ENCODE peak calls at places on chromosomes 3 and 15, in four cellular contexts. One of them, this sample, is unnamed.

GRCh38 chr3:126216416-126216815 is 36.0 kb upstream of the ALDH1L1 start:
- DNase-seq in mammary epithelial cell: peak; percentile 17
- DNase-seq in brain microvascular endothelial cell: no peak
- DNase-seq in heart right ventricle: no peak
- DNase-seq in this sample: no peak

GRCh38 chr3:45413172-45413765 is 24.9 kb downstream of the LARS2 start:
- DNase-seq in mammary epithelial cell: no peak
- DNase-seq in brain microvascular endothelial cell: no peak
- DNase-seq in heart right ventricle: no peak
- DNase-seq in this sample: no peak

GRCh38 chr3:54427951-54428871 is 305.9 kb downstream of the CACNA2D3 start:
- DNase-seq in mammary epithelial cell: peak; percentile 26
- DNase-seq in brain microvascular endothelial cell: peak; percentile 70
- DNase-seq in heart right ventricle: no peak
- DNase-seq in this sample: no peak

GRCh38 chr15:73225358-73226015 is 143.3 kb downstream of the HCN4 start:
- DNase-seq in mammary epithelial cell: peak; percentile 53
- DNase-seq in brain microvascular endothelial cell: no peak
- DNase-seq in heart right ventricle: no peak
- DNase-seq in this sample: no peak

GRCh38 chr3:115512565-115513410 is 110.5 kb upstream of the GAP43 start:
- DNase-seq in mammary epithelial cell: peak; percentile 15
- DNase-seq in brain microvascular endothelial cell: peak; percentile 58
- DNase-seq in heart right ventricle: peak; percentile 21
- DNase-seq in this sample: no peak

GRCh38 chr15:58228708-58229107 is 90.5 kb downstream of the AQP9 start:
- DNase-seq in mammary epithelial cell: no peak
- DNase-seq in brain microvascular endothelial cell: peak; percentile 76
- DNase-seq in heart right ventricle: no peak
- DNase-seq in this sample: no peak

GRCh38 chr15:45157056-45157455 is 27.3 kb downstream of the DUOX1 start:
- DNase-seq in mammary epithelial cell: peak; percentile 42
- DNase-seq in brain microvascular endothelial cell: peak; percentile 24
- DNase-seq in heart right ventricle: no peak
- DNase-seq in this sample: no peak

GRCh38 chr3:142943349-142943748 is 20.1 kb downstream of the PAQR9 start:
- DNase-seq in mammary epithelial cell: no peak
- DNase-seq in brain microvascular endothelial cell: no peak
- DNase-seq in heart right ventricle: no peak
- DNase-seq in this sample: no peak

GRCh38 chr3:98727638-98728037 is 35.5 kb upstream of the ST3GAL6 start:
- DNase-seq in mammary epithelial cell: no peak
- DNase-seq in brain microvascular endothelial cell: no peak
- DNase-seq in heart right ventricle: no peak
- DNase-seq in this sample: no peak

GRCh38 chr3:196969001-196969659 is 497 bp upstream of the PIGZ start:
- DNase-seq in mammary epithelial cell: peak; percentile 34
- DNase-seq in brain microvascular endothelial cell: no peak
- DNase-seq in heart right ventricle: peak; percentile 39
- DNase-seq in this sample: no peak

GRCh38 chr3:71859128-71859519 is 74.2 kb upstream of the PROK2 start:
- DNase-seq in mammary epithelial cell: peak; percentile 49
- DNase-seq in brain microvascular endothelial cell: no peak
- DNase-seq in heart right ventricle: no peak
- DNase-seq in this sample: no peak

GRCh38 chr3:73623996-73624362 is 762 bp downstream of the PDZRN3 start:
- DNase-seq in mammary epithelial cell: peak; percentile 52
- DNase-seq in brain microvascular endothelial cell: peak; percentile 32
- DNase-seq in heart right ventricle: peak; percentile 58
- DNase-seq in this sample: no peak

GRCh38 chr3:138331143-138331894 is 1.7 kb upstream of the NME9 start:
- DNase-seq in mammary epithelial cell: no peak
- DNase-seq in brain microvascular endothelial cell: peak; percentile 9
- DNase-seq in heart right ventricle: no peak
- DNase-seq in this sample: no peak

GRCh38 chr15:81270188-81270587 is 53.8 kb downstream of the STARD5 start:
- DNase-seq in mammary epithelial cell: no peak
- DNase-seq in brain microvascular endothelial cell: no peak
- DNase-seq in heart right ventricle: no peak
- DNase-seq in this sample: no peak

GRCh38 chr15:101437209-101437608 is 52.3 kb downstream of the PCSK6 start:
- DNase-seq in mammary epithelial cell: no peak
- DNase-seq in brain microvascular endothelial cell: no peak
- DNase-seq in heart right ventricle: no peak
- DNase-seq in this sample: no peak

GRCh38 chr15:29139540-29140459 is 129.8 kb downstream of the NSMCE3 start:
- DNase-seq in mammary epithelial cell: no peak
- DNase-seq in brain microvascular endothelial cell: peak; percentile 20
- DNase-seq in heart right ventricle: peak; percentile 50
- DNase-seq in this sample: peak; percentile 61

GRCh38 chr15:98855067-98855814 is 152.4 kb downstream of the PGPEP1L start:
- DNase-seq in mammary epithelial cell: no peak
- DNase-seq in brain microvascular endothelial cell: no peak
- DNase-seq in heart right ventricle: no peak
- DNase-seq in this sample: no peak

GRCh38 chr3:179446501-179446900 is 4.8 kb downstream of the GNB4 start:
- DNase-seq in mammary epithelial cell: peak; percentile 38
- DNase-seq in brain microvascular endothelial cell: no peak
- DNase-seq in heart right ventricle: no peak
- DNase-seq in this sample: no peak

GRCh38 chr15:77541421-77542181 is 91.1 kb downstream of the LINGO1 start:
- DNase-seq in mammary epithelial cell: no peak
- DNase-seq in brain microvascular endothelial cell: no peak
- DNase-seq in heart right ventricle: peak; percentile 43
- DNase-seq in this sample: no peak

GRCh38 chr15:42724276-42724675 is 12.7 kb downstream of the CDAN1 start:
- DNase-seq in mammary epithelial cell: no peak
- DNase-seq in brain microvascular endothelial cell: no peak
- DNase-seq in heart right ventricle: no peak
- DNase-seq in this sample: peak; percentile 50

GRCh38 chr15:42725331-42725903 is 11.5 kb downstream of the CDAN1 start:
- DNase-seq in mammary epithelial cell: no peak
- DNase-seq in brain microvascular endothelial cell: no peak
- DNase-seq in heart right ventricle: no peak
- DNase-seq in this sample: no peak

GRCh38 chr15:42720071-42720470 is 16.9 kb downstream of the CDAN1 start:
- DNase-seq in mammary epithelial cell: no peak
- DNase-seq in brain microvascular endothelial cell: no peak
- DNase-seq in heart right ventricle: no peak
- DNase-seq in this sample: no peak

GRCh38 chr15:42721016-42721415 is 15.9 kb downstream of the CDAN1 start:
- DNase-seq in mammary epithelial cell: peak; percentile 95
- DNase-seq in brain microvascular endothelial cell: no peak
- DNase-seq in heart right ventricle: no peak
- DNase-seq in this sample: no peak

GRCh38 chr15:42723068-42723467 is 13.9 kb downstream of the CDAN1 start:
- DNase-seq in mammary epithelial cell: no peak
- DNase-seq in brain microvascular endothelial cell: no peak
- DNase-seq in heart right ventricle: no peak
- DNase-seq in this sample: no peak
- H3K36me3 ChIP-seq in mammary epithelial cell: peaks cover 22% of the 10 kb centered on the region
- H3K36me3 ChIP-seq in brain microvascular endothelial cell: peaks cover 52% of the 10 kb centered on the region
- H3K36me3 ChIP-seq in heart right ventricle: no peaks in the 10 kb centered on the region
- H3K36me3 ChIP-seq in this sample: peaks cover 78% of the 10 kb centered on the region

DNA sequence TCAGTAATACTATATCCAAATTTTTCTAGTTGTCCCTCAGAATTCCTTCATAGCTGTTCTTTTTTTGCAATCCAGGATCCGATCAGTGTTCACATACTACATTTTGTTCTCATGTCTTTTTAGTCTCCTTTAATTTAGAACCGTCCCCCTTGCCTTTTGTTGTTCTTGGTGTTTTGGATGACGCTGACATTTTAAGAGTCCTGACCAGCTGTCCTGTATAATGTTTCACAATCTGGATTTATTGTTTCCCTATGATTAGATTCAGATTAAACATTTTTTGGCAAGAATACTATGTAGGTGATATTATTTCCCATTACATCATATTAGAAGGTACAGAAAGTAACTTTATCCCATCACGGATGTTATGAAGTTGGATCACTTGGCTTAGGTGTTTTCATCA is 11.4 kb downstream of the TUBGCP4 start:
- DNase-seq in mammary epithelial cell: no peak
- DNase-seq in brain microvascular endothelial cell: no peak
- DNase-seq in heart right ventricle: no peak
- DNase-seq in this sample: no peak
- H3K36me3 ChIP-seq in mammary epithelial cell: peaks cover 30% of the 10 kb centered on the region
- H3K36me3 ChIP-seq in brain microvascular endothelial cell: peaks cover 14% of the 10 kb centered on the region
- H3K36me3 ChIP-seq in heart right ventricle: no peaks in the 10 kb centered on the region
- H3K36me3 ChIP-seq in this sample: peaks cover 30% of the 10 kb centered on the region

GRCh38 chr15:51931638-51932037 is 39.9 kb downstream of the LEO1 start:
- DNase-seq in mammary epithelial cell: peak; percentile 67
- DNase-seq in brain microvascular endothelial cell: no peak
- DNase-seq in heart right ventricle: no peak
- DNase-seq in this sample: no peak
- H3K36me3 ChIP-seq in mammary epithelial cell: peaks cover 15% of the 10 kb centered on the region
- H3K36me3 ChIP-seq in brain microvascular endothelial cell: peaks cover 7% of the 10 kb centered on the region
- H3K36me3 ChIP-seq in heart right ventricle: no peaks in the 10 kb centered on the region
- H3K36me3 ChIP-seq in this sample: peaks cover 4% of the 10 kb centered on the region

GRCh38 chr15:50247819-50248650 is 17.5 kb downstream of the HDC start:
- DNase-seq in mammary epithelial cell: peak; percentile 78
- DNase-seq in brain microvascular endothelial cell: peak; percentile 16
- DNase-seq in heart right ventricle: no peak
- DNase-seq in this sample: no peak
- H3K36me3 ChIP-seq in mammary epithelial cell: no peaks in the 10 kb centered on the region
- H3K36me3 ChIP-seq in brain microvascular endothelial cell: no peaks in the 10 kb centered on the region
- H3K36me3 ChIP-seq in heart right ventricle: no peaks in the 10 kb centered on the region
- H3K36me3 ChIP-seq in this sample: no peaks in the 10 kb centered on the region

GRCh38 chr3:42639192-42639591 is 14.3 kb upstream of the ZBTB47 start:
- DNase-seq in mammary epithelial cell: no peak
- DNase-seq in brain microvascular endothelial cell: no peak
- DNase-seq in heart right ventricle: no peak
- DNase-seq in this sample: no peak
- H3K36me3 ChIP-seq in mammary epithelial cell: peaks cover 64% of the 10 kb centered on the region
- H3K36me3 ChIP-seq in brain microvascular endothelial cell: peaks cover 85% of the 10 kb centered on the region
- H3K36me3 ChIP-seq in heart right ventricle: no peaks in the 10 kb centered on the region
- H3K36me3 ChIP-seq in this sample: peaks cover 92% of the 10 kb centered on the region

GRCh38 chr3:14141144-14141543 is 16.3 kb downstream of the TMEM43 start:
- DNase-seq in mammary epithelial cell: no peak
- DNase-seq in brain microvascular endothelial cell: no peak
- DNase-seq in heart right ventricle: no peak
- DNase-seq in this sample: no peak
- H3K36me3 ChIP-seq in mammary epithelial cell: peaks cover 18% of the 10 kb centered on the region
- H3K36me3 ChIP-seq in brain microvascular endothelial cell: peaks cover 24% of the 10 kb centered on the region
- H3K36me3 ChIP-seq in heart right ventricle: no peaks in the 10 kb centered on the region
- H3K36me3 ChIP-seq in this sample: peaks cover 64% of the 10 kb centered on the region

DNA sequence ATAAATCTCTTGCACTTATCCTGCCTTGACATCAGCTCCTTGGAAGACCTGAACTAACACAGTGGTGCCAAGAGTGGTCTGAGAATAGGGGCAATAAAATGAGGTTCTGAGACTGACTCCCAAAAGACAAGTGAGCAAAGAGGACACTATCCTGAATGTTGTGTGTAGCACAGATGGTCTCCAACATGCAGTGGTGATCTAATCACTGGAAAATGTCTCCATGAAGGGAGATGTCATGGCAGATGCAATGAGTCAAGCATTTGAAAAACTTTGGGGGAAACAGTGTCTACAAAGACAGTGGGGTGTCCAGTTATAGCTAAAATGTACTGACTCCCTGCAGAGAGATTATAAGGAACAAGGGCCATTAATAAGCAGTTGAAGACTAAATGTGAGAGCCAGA is 25.9 kb upstream of the BOC start:
- DNase-seq in mammary epithelial cell: no peak
- DNase-seq in brain microvascular endothelial cell: no peak
- DNase-seq in heart right ventricle: no peak
- DNase-seq in this sample: no peak
- H3K36me3 ChIP-seq in mammary epithelial cell: no peaks in the 10 kb centered on the region
- H3K36me3 ChIP-seq in brain microvascular endothelial cell: no peaks in the 10 kb centered on the region
- H3K36me3 ChIP-seq in heart right ventricle: no peaks in the 10 kb centered on the region
- H3K36me3 ChIP-seq in this sample: no peaks in the 10 kb centered on the region

DNA sequence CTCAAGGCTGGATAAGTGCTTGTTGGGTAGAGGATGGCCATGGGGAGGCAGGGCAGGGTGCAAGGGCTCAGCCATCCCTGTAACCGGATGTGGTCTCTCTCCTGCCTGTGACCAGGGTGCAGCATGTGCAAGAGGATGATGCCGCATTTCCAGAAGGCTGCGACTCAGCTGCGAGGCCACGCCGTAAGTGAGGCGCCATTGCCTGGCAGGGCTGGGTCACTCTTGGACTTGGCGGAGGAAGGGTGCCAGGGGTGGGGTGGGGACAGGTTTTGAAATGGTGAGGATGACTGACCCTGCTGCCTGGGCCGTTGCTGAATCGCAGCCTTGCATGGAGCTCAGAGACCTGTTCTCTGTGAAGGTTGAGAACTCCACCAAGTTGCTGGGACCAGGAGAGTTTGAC is 49.3 kb downstream of the PDIA5 start:
- DNase-seq in mammary epithelial cell: no peak
- DNase-seq in brain microvascular endothelial cell: no peak
- DNase-seq in heart right ventricle: no peak
- DNase-seq in this sample: no peak
- H3K36me3 ChIP-seq in mammary epithelial cell: peaks cover 20% of the 10 kb centered on the region
- H3K36me3 ChIP-seq in brain microvascular endothelial cell: peaks cover 84% of the 10 kb centered on the region
- H3K36me3 ChIP-seq in heart right ventricle: no peaks in the 10 kb centered on the region
- H3K36me3 ChIP-seq in this sample: peaks cover 25% of the 10 kb centered on the region

GRCh38 chr15:25053000-25053815 is 98.4 kb downstream of the SNRPN start:
- DNase-seq in mammary epithelial cell: no peak
- DNase-seq in brain microvascular endothelial cell: no peak
- DNase-seq in heart right ventricle: no peak
- DNase-seq in this sample: no peak

GRCh38 chr15:25052191-25052999 is 97.6 kb downstream of the SNRPN start:
- DNase-seq in mammary epithelial cell: no peak
- DNase-seq in brain microvascular endothelial cell: no peak
- DNase-seq in heart right ventricle: no peak
- DNase-seq in this sample: no peak

GRCh38 chr15:25054943-25055342 is 100.2 kb downstream of the SNRPN start:
- DNase-seq in mammary epithelial cell: no peak
- DNase-seq in brain microvascular endothelial cell: no peak
- DNase-seq in heart right ventricle: no peak
- DNase-seq in this sample: no peak

GRCh38 chr15:25054329-25054728 is 99.5 kb downstream of the SNRPN start:
- DNase-seq in mammary epithelial cell: no peak
- DNase-seq in brain microvascular endothelial cell: no peak
- DNase-seq in heart right ventricle: no peak
- DNase-seq in this sample: peak; percentile 38

GRCh38 chr15:25051399-25052154 is 96.8 kb downstream of the SNRPN start:
- DNase-seq in mammary epithelial cell: no peak
- DNase-seq in brain microvascular endothelial cell: no peak
- DNase-seq in heart right ventricle: no peak
- DNase-seq in this sample: no peak
- H3K36me3 ChIP-seq in mammary epithelial cell: no peaks in the 10 kb centered on the region
- H3K36me3 ChIP-seq in brain microvascular endothelial cell: peaks cover 36% of the 10 kb centered on the region
- H3K36me3 ChIP-seq in heart right ventricle: peaks cover 30% of the 10 kb centered on the region
- H3K36me3 ChIP-seq in this sample: peaks cover 99% of the 10 kb centered on the region

This sample was measured in ascending aorta.